ENCODE peak calls at places on chromosomes 5 and 9, in ten cellular contexts. One of them, this sample, is unnamed.

GRCh38 chr5:77892061-77893010 is 116.2 kb upstream of the TBCA start:
- DNase-seq in GM04503: no peak
- DNase-seq in naive thymus-derived CD8-positive, alpha-beta T cell: no peak
- DNase-seq in colonic mucosa: peak
- DNase-seq in heart right ventricle: no peak
- DNase-seq in bronchial epithelial cell: no peak
- DNase-seq in foreskin fibroblast: no peak
- DNase-seq in stimulated activated CD8-positive, alpha-beta memory T cell treated with anti-CD3 and anti-CD28 coated beads, Interleukin-7, amount 100 ng/mL, for 48 hours: no peak
- DNase-seq in Right ventricle myocardium superior: no peak
- DNase-seq in kidney tubule cell: no peak
- DNase-seq in this sample: no peak

GRCh38 chr5:56457887-56458451 is 224.8 kb upstream of the ANKRD55 start:
- DNase-seq in GM04503: peak
- DNase-seq in naive thymus-derived CD8-positive, alpha-beta T cell: no peak
- DNase-seq in colonic mucosa: no peak
- DNase-seq in heart right ventricle: peak
- DNase-seq in bronchial epithelial cell: no peak
- DNase-seq in foreskin fibroblast: peak
- DNase-seq in stimulated activated CD8-positive, alpha-beta memory T cell treated with anti-CD3 and anti-CD28 coated beads, Interleukin-7, amount 100 ng/mL, for 48 hours: no peak
- DNase-seq in Right ventricle myocardium superior: peak
- DNase-seq in kidney tubule cell: no peak
- DNase-seq in this sample: no peak

GRCh38 chr5:128163991-128164390 is 80.4 kb downstream of the SLC12A2 start:
- DNase-seq in GM04503: no peak
- DNase-seq in naive thymus-derived CD8-positive, alpha-beta T cell: no peak
- DNase-seq in colonic mucosa: no peak
- DNase-seq in heart right ventricle: no peak
- DNase-seq in bronchial epithelial cell: peak
- DNase-seq in foreskin fibroblast: peak
- DNase-seq in stimulated activated CD8-positive, alpha-beta memory T cell treated with anti-CD3 and anti-CD28 coated beads, Interleukin-7, amount 100 ng/mL, for 48 hours: no peak
- DNase-seq in Right ventricle myocardium superior: no peak
- DNase-seq in kidney tubule cell: peak
- DNase-seq in this sample: no peak

GRCh38 chr5:54993318-54993717 is 7.9 kb upstream of the ESM1 start:
- DNase-seq in GM04503: no peak
- DNase-seq in naive thymus-derived CD8-positive, alpha-beta T cell: no peak
- DNase-seq in colonic mucosa: no peak
- DNase-seq in heart right ventricle: no peak
- DNase-seq in bronchial epithelial cell: no peak
- DNase-seq in foreskin fibroblast: peak
- DNase-seq in stimulated activated CD8-positive, alpha-beta memory T cell treated with anti-CD3 and anti-CD28 coated beads, Interleukin-7, amount 100 ng/mL, for 48 hours: no peak
- DNase-seq in Right ventricle myocardium superior: no peak
- DNase-seq in kidney tubule cell: peak
- DNase-seq in this sample: no peak

GRCh38 chr5:132458226-132458560 is 32.4 kb downstream of the IRF1 start:
- DNase-seq in GM04503: no peak
- DNase-seq in naive thymus-derived CD8-positive, alpha-beta T cell: no peak
- DNase-seq in colonic mucosa: no peak
- DNase-seq in heart right ventricle: no peak
- DNase-seq in bronchial epithelial cell: peak
- DNase-seq in foreskin fibroblast: peak
- DNase-seq in stimulated activated CD8-positive, alpha-beta memory T cell treated with anti-CD3 and anti-CD28 coated beads, Interleukin-7, amount 100 ng/mL, for 48 hours: no peak
- DNase-seq in Right ventricle myocardium superior: no peak
- DNase-seq in kidney tubule cell: no peak
- DNase-seq in this sample: no peak

GRCh38 chr5:103066346-103066745 is 53.6 kb downstream of the GIN1 start:
- DNase-seq in GM04503: no peak
- DNase-seq in naive thymus-derived CD8-positive, alpha-beta T cell: no peak
- DNase-seq in colonic mucosa: no peak
- DNase-seq in heart right ventricle: no peak
- DNase-seq in bronchial epithelial cell: no peak
- DNase-seq in foreskin fibroblast: no peak
- DNase-seq in stimulated activated CD8-positive, alpha-beta memory T cell treated with anti-CD3 and anti-CD28 coated beads, Interleukin-7, amount 100 ng/mL, for 48 hours: no peak
- DNase-seq in Right ventricle myocardium superior: no peak
- DNase-seq in kidney tubule cell: no peak
- DNase-seq in this sample: no peak

GRCh38 chr9:21801683-21802417 is 586 bp upstream of the MTAP start:
- DNase-seq in GM04503: peak
- DNase-seq in naive thymus-derived CD8-positive, alpha-beta T cell: no peak
- DNase-seq in colonic mucosa: peak
- DNase-seq in heart right ventricle: peak
- DNase-seq in bronchial epithelial cell: peak
- DNase-seq in foreskin fibroblast: peak
- DNase-seq in stimulated activated CD8-positive, alpha-beta memory T cell treated with anti-CD3 and anti-CD28 coated beads, Interleukin-7, amount 100 ng/mL, for 48 hours: no peak
- DNase-seq in Right ventricle myocardium superior: peak
- DNase-seq in kidney tubule cell: peak
- DNase-seq in this sample: peak

GRCh38 chr9:117245225-117245624 is 169.6 kb downstream of the ASTN2 start:
- DNase-seq in GM04503: no peak
- DNase-seq in naive thymus-derived CD8-positive, alpha-beta T cell: no peak
- DNase-seq in colonic mucosa: no peak
- DNase-seq in heart right ventricle: no peak
- DNase-seq in bronchial epithelial cell: no peak
- DNase-seq in foreskin fibroblast: no peak
- DNase-seq in stimulated activated CD8-positive, alpha-beta memory T cell treated with anti-CD3 and anti-CD28 coated beads, Interleukin-7, amount 100 ng/mL, for 48 hours: no peak
- DNase-seq in Right ventricle myocardium superior: no peak
- DNase-seq in kidney tubule cell: no peak
- DNase-seq in this sample: no peak

GRCh38 chr5:135759149-135759784 is 75.2 kb upstream of the SLC25A48 start:
- DNase-seq in GM04503: no peak
- DNase-seq in naive thymus-derived CD8-positive, alpha-beta T cell: no peak
- DNase-seq in colonic mucosa: no peak
- DNase-seq in heart right ventricle: no peak
- DNase-seq in bronchial epithelial cell: no peak
- DNase-seq in foreskin fibroblast: no peak
- DNase-seq in stimulated activated CD8-positive, alpha-beta memory T cell treated with anti-CD3 and anti-CD28 coated beads, Interleukin-7, amount 100 ng/mL, for 48 hours: no peak
- DNase-seq in Right ventricle myocardium superior: no peak
- DNase-seq in kidney tubule cell: no peak
- DNase-seq in this sample: no peak

GRCh38 chr5:76704131-76704663 is 11.7 kb upstream of the F2R start:
- DNase-seq in GM04503: no peak
- DNase-seq in naive thymus-derived CD8-positive, alpha-beta T cell: no peak
- DNase-seq in colonic mucosa: no peak
- DNase-seq in heart right ventricle: no peak
- DNase-seq in bronchial epithelial cell: no peak
- DNase-seq in foreskin fibroblast: peak
- DNase-seq in stimulated activated CD8-positive, alpha-beta memory T cell treated with anti-CD3 and anti-CD28 coated beads, Interleukin-7, amount 100 ng/mL, for 48 hours: no peak
- DNase-seq in Right ventricle myocardium superior: no peak
- DNase-seq in kidney tubule cell: no peak
- DNase-seq in this sample: no peak

GRCh38 chr5:2136728-2137333 is 254.1 kb upstream of the IRX4 start:
- DNase-seq in GM04503: no peak
- DNase-seq in naive thymus-derived CD8-positive, alpha-beta T cell: no peak
- DNase-seq in colonic mucosa: no peak
- DNase-seq in heart right ventricle: no peak
- DNase-seq in bronchial epithelial cell: no peak
- DNase-seq in foreskin fibroblast: no peak
- DNase-seq in stimulated activated CD8-positive, alpha-beta memory T cell treated with anti-CD3 and anti-CD28 coated beads, Interleukin-7, amount 100 ng/mL, for 48 hours: no peak
- DNase-seq in Right ventricle myocardium superior: no peak
- DNase-seq in kidney tubule cell: no peak
- DNase-seq in this sample: no peak

GRCh38 chr5:167614294-167615104 is 676.9 kb upstream of the WWC1 start:
- DNase-seq in GM04503: no peak
- DNase-seq in naive thymus-derived CD8-positive, alpha-beta T cell: no peak
- DNase-seq in colonic mucosa: no peak
- DNase-seq in heart right ventricle: no peak
- DNase-seq in bronchial epithelial cell: no peak
- DNase-seq in foreskin fibroblast: no peak
- DNase-seq in stimulated activated CD8-positive, alpha-beta memory T cell treated with anti-CD3 and anti-CD28 coated beads, Interleukin-7, amount 100 ng/mL, for 48 hours: no peak
- DNase-seq in Right ventricle myocardium superior: no peak
- DNase-seq in kidney tubule cell: no peak
- DNase-seq in this sample: no peak

GRCh38 chr5:74243634-74244033 is 396.9 kb downstream of the ENC1 start:
- DNase-seq in GM04503: no peak
- DNase-seq in naive thymus-derived CD8-positive, alpha-beta T cell: no peak
- DNase-seq in colonic mucosa: no peak
- DNase-seq in heart right ventricle: no peak
- DNase-seq in bronchial epithelial cell: peak
- DNase-seq in foreskin fibroblast: peak
- DNase-seq in stimulated activated CD8-positive, alpha-beta memory T cell treated with anti-CD3 and anti-CD28 coated beads, Interleukin-7, amount 100 ng/mL, for 48 hours: no peak
- DNase-seq in Right ventricle myocardium superior: no peak
- DNase-seq in kidney tubule cell: no peak
- DNase-seq in this sample: no peak

GRCh38 chr9:86262436-86262835 is 3.0 kb upstream of the C9orf153 start:
- DNase-seq in GM04503: no peak
- DNase-seq in naive thymus-derived CD8-positive, alpha-beta T cell: no peak
- DNase-seq in colonic mucosa: no peak
- DNase-seq in heart right ventricle: no peak
- DNase-seq in bronchial epithelial cell: no peak
- DNase-seq in foreskin fibroblast: no peak
- DNase-seq in stimulated activated CD8-positive, alpha-beta memory T cell treated with anti-CD3 and anti-CD28 coated beads, Interleukin-7, amount 100 ng/mL, for 48 hours: no peak
- DNase-seq in Right ventricle myocardium superior: no peak
- DNase-seq in kidney tubule cell: no peak
- DNase-seq in this sample: no peak

GRCh38 chr9:34665381-34666250 is 3.2 kb upstream of the CCL27 start:
- DNase-seq in GM04503: no peak
- DNase-seq in naive thymus-derived CD8-positive, alpha-beta T cell: peak
- DNase-seq in colonic mucosa: peak
- DNase-seq in heart right ventricle: peak
- DNase-seq in bronchial epithelial cell: peak
- DNase-seq in foreskin fibroblast: peak
- DNase-seq in stimulated activated CD8-positive, alpha-beta memory T cell treated with anti-CD3 and anti-CD28 coated beads, Interleukin-7, amount 100 ng/mL, for 48 hours: peak
- DNase-seq in Right ventricle myocardium superior: peak
- DNase-seq in kidney tubule cell: peak
- DNase-seq in this sample: peak

GRCh38 chr5:90226433-90227099 is 183.0 kb downstream of the CETN3 start:
- DNase-seq in GM04503: no peak
- DNase-seq in naive thymus-derived CD8-positive, alpha-beta T cell: no peak
- DNase-seq in colonic mucosa: peak
- DNase-seq in heart right ventricle: no peak
- DNase-seq in bronchial epithelial cell: no peak
- DNase-seq in foreskin fibroblast: no peak
- DNase-seq in stimulated activated CD8-positive, alpha-beta memory T cell treated with anti-CD3 and anti-CD28 coated beads, Interleukin-7, amount 100 ng/mL, for 48 hours: no peak
- DNase-seq in Right ventricle myocardium superior: no peak
- DNase-seq in kidney tubule cell: no peak
- DNase-seq in this sample: no peak

GRCh38 chr5:75463726-75464125 is 47.7 kb downstream of the CERT1 start:
- DNase-seq in GM04503: no peak
- DNase-seq in naive thymus-derived CD8-positive, alpha-beta T cell: no peak
- DNase-seq in colonic mucosa: no peak
- DNase-seq in heart right ventricle: no peak
- DNase-seq in bronchial epithelial cell: peak
- DNase-seq in foreskin fibroblast: no peak
- DNase-seq in stimulated activated CD8-positive, alpha-beta memory T cell treated with anti-CD3 and anti-CD28 coated beads, Interleukin-7, amount 100 ng/mL, for 48 hours: no peak
- DNase-seq in Right ventricle myocardium superior: no peak
- DNase-seq in kidney tubule cell: peak
- DNase-seq in this sample: no peak

GRCh38 chr5:157063776-157064430 is 5.0 kb upstream of the HAVCR1 start:
- DNase-seq in GM04503: no peak
- DNase-seq in naive thymus-derived CD8-positive, alpha-beta T cell: no peak
- DNase-seq in colonic mucosa: peak
- DNase-seq in heart right ventricle: no peak
- DNase-seq in bronchial epithelial cell: no peak
- DNase-seq in foreskin fibroblast: no peak
- DNase-seq in stimulated activated CD8-positive, alpha-beta memory T cell treated with anti-CD3 and anti-CD28 coated beads, Interleukin-7, amount 100 ng/mL, for 48 hours: no peak
- DNase-seq in Right ventricle myocardium superior: no peak
- DNase-seq in kidney tubule cell: no peak
- DNase-seq in this sample: peak

GRCh38 chr5:149005077-149005892 is 57.6 kb downstream of the SH3TC2 start:
- DNase-seq in GM04503: no peak
- DNase-seq in naive thymus-derived CD8-positive, alpha-beta T cell: no peak
- DNase-seq in colonic mucosa: peak
- DNase-seq in heart right ventricle: no peak
- DNase-seq in bronchial epithelial cell: peak
- DNase-seq in foreskin fibroblast: peak
- DNase-seq in stimulated activated CD8-positive, alpha-beta memory T cell treated with anti-CD3 and anti-CD28 coated beads, Interleukin-7, amount 100 ng/mL, for 48 hours: no peak
- DNase-seq in Right ventricle myocardium superior: no peak
- DNase-seq in kidney tubule cell: peak
- DNase-seq in this sample: peak

GRCh38 chr5:119743927-119744326 is 114.6 kb downstream of the FAM170A start:
- DNase-seq in GM04503: no peak
- DNase-seq in naive thymus-derived CD8-positive, alpha-beta T cell: peak
- DNase-seq in colonic mucosa: peak
- DNase-seq in heart right ventricle: no peak
- DNase-seq in bronchial epithelial cell: peak
- DNase-seq in foreskin fibroblast: peak
- DNase-seq in stimulated activated CD8-positive, alpha-beta memory T cell treated with anti-CD3 and anti-CD28 coated beads, Interleukin-7, amount 100 ng/mL, for 48 hours: no peak
- DNase-seq in Right ventricle myocardium superior: no peak
- DNase-seq in kidney tubule cell: peak
- DNase-seq in this sample: no peak

GRCh38 chr5:108360280-108360679 is 21.6 kb downstream of the FBXL17 start:
- DNase-seq in GM04503: no peak
- DNase-seq in naive thymus-derived CD8-positive, alpha-beta T cell: no peak
- DNase-seq in colonic mucosa: no peak
- DNase-seq in heart right ventricle: no peak
- DNase-seq in bronchial epithelial cell: no peak
- DNase-seq in foreskin fibroblast: no peak
- DNase-seq in stimulated activated CD8-positive, alpha-beta memory T cell treated with anti-CD3 and anti-CD28 coated beads, Interleukin-7, amount 100 ng/mL, for 48 hours: no peak
- DNase-seq in Right ventricle myocardium superior: no peak
- DNase-seq in kidney tubule cell: no peak
- DNase-seq in this sample: no peak

GRCh38 chr9:138115506-138115905 is 237.9 kb downstream of the CACNA1B start:
- DNase-seq in GM04503: no peak
- DNase-seq in naive thymus-derived CD8-positive, alpha-beta T cell: no peak
- DNase-seq in colonic mucosa: no peak
- DNase-seq in heart right ventricle: no peak
- DNase-seq in bronchial epithelial cell: no peak
- DNase-seq in foreskin fibroblast: no peak
- DNase-seq in stimulated activated CD8-positive, alpha-beta memory T cell treated with anti-CD3 and anti-CD28 coated beads, Interleukin-7, amount 100 ng/mL, for 48 hours: no peak
- DNase-seq in Right ventricle myocardium superior: no peak
- DNase-seq in kidney tubule cell: no peak
- DNase-seq in this sample: no peak

GRCh38 chr9:69027355-69028097 is 8.0 kb upstream of the FXN start:
- DNase-seq in GM04503: no peak
- DNase-seq in naive thymus-derived CD8-positive, alpha-beta T cell: peak
- DNase-seq in colonic mucosa: peak
- DNase-seq in heart right ventricle: peak
- DNase-seq in bronchial epithelial cell: peak
- DNase-seq in foreskin fibroblast: peak
- DNase-seq in stimulated activated CD8-positive, alpha-beta memory T cell treated with anti-CD3 and anti-CD28 coated beads, Interleukin-7, amount 100 ng/mL, for 48 hours: no peak
- DNase-seq in Right ventricle myocardium superior: no peak
- DNase-seq in kidney tubule cell: peak
- DNase-seq in this sample: peak

GRCh38 chr5:1174122-1174936 is 27.1 kb upstream of the SLC6A19 start:
- DNase-seq in GM04503: no peak
- DNase-seq in naive thymus-derived CD8-positive, alpha-beta T cell: peak
- DNase-seq in colonic mucosa: peak
- DNase-seq in heart right ventricle: peak
- DNase-seq in bronchial epithelial cell: peak
- DNase-seq in foreskin fibroblast: peak
- DNase-seq in stimulated activated CD8-positive, alpha-beta memory T cell treated with anti-CD3 and anti-CD28 coated beads, Interleukin-7, amount 100 ng/mL, for 48 hours: no peak
- DNase-seq in Right ventricle myocardium superior: peak
- DNase-seq in kidney tubule cell: peak
- DNase-seq in this sample: peak

GRCh38 chr5:159003045-159004030 is 96.4 kb downstream of the EBF1 start:
- DNase-seq in GM04503: peak
- DNase-seq in naive thymus-derived CD8-positive, alpha-beta T cell: peak
- DNase-seq in colonic mucosa: no peak
- DNase-seq in heart right ventricle: no peak
- DNase-seq in bronchial epithelial cell: peak
- DNase-seq in foreskin fibroblast: peak
- DNase-seq in stimulated activated CD8-positive, alpha-beta memory T cell treated with anti-CD3 and anti-CD28 coated beads, Interleukin-7, amount 100 ng/mL, for 48 hours: no peak
- DNase-seq in Right ventricle myocardium superior: no peak
- DNase-seq in kidney tubule cell: no peak
- DNase-seq in this sample: no peak

GRCh38 chr5:135223404-135223803 is 175.6 kb downstream of the MACROH2A1 start:
- DNase-seq in GM04503: no peak
- DNase-seq in naive thymus-derived CD8-positive, alpha-beta T cell: no peak
- DNase-seq in colonic mucosa: no peak
- DNase-seq in heart right ventricle: no peak
- DNase-seq in bronchial epithelial cell: no peak
- DNase-seq in foreskin fibroblast: no peak
- DNase-seq in stimulated activated CD8-positive, alpha-beta memory T cell treated with anti-CD3 and anti-CD28 coated beads, Interleukin-7, amount 100 ng/mL, for 48 hours: no peak
- DNase-seq in Right ventricle myocardium superior: no peak
- DNase-seq in kidney tubule cell: no peak
- DNase-seq in this sample: no peak

GRCh38 chr5:125717209-125717608 is 706.0 kb upstream of the GRAMD2B start:
- DNase-seq in GM04503: no peak
- DNase-seq in naive thymus-derived CD8-positive, alpha-beta T cell: no peak
- DNase-seq in colonic mucosa: no peak
- DNase-seq in heart right ventricle: no peak
- DNase-seq in bronchial epithelial cell: peak
- DNase-seq in foreskin fibroblast: peak
- DNase-seq in stimulated activated CD8-positive, alpha-beta memory T cell treated with anti-CD3 and anti-CD28 coated beads, Interleukin-7, amount 100 ng/mL, for 48 hours: no peak
- DNase-seq in Right ventricle myocardium superior: no peak
- DNase-seq in kidney tubule cell: peak
- DNase-seq in this sample: no peak

GRCh38 chr9:75918154-75918553 is 27.7 kb downstream of the PCSK5 start:
- DNase-seq in GM04503: no peak
- DNase-seq in naive thymus-derived CD8-positive, alpha-beta T cell: no peak
- DNase-seq in colonic mucosa: no peak
- DNase-seq in heart right ventricle: no peak
- DNase-seq in bronchial epithelial cell: peak
- DNase-seq in foreskin fibroblast: no peak
- DNase-seq in stimulated activated CD8-positive, alpha-beta memory T cell treated with anti-CD3 and anti-CD28 coated beads, Interleukin-7, amount 100 ng/mL, for 48 hours: no peak
- DNase-seq in Right ventricle myocardium superior: no peak
- DNase-seq in kidney tubule cell: peak
- DNase-seq in this sample: peak

This sample was measured in mucosa of gallbladder.